ENCODE peak calls at places on chromosomes 16 and 17, in eight cellular contexts. S, Q, Z, K, H, L, P and N are unnamed samples.

GRCh38 chr16:1745181-1745899 is 26.0 kb downstream of the NME3 start:
- DNase-seq in H (no peak), L (no peak), K (peak; percentile 59), Z (no peak), P (no peak), Q (no peak), S (no peak), N (no peak)

GRCh38 chr17:57597531-57598453 is 147.3 kb downstream of the CCDC182 start:
- DNase-seq in P (peak; percentile 90), Z (peak; percentile 64), S (peak; percentile 72), K (peak; percentile 82), H (no peak), Q (no peak), L (peak; percentile 61), N (no peak)

GRCh38 chr16:30626230-30626629 is 16.0 kb upstream of the ZNF689 start:
- DNase-seq in S (no peak), L (no peak), Q (no peak), Z (no peak), K (no peak), H (no peak), P (no peak), N (no peak)

GRCh38 chr17:6677158-6677831 is 25.7 kb downstream of the C17orf100 start:
- DNase-seq in K (peak; percentile 3), H (no peak), L (no peak), Z (no peak), S (no peak), P (no peak), Q (no peak), N (no peak)

GRCh38 chr17:72004011-72004427 is 116.8 kb upstream of the SOX9 start:
- DNase-seq in Z (no peak), H (no peak), L (no peak), P (no peak), Q (no peak), S (no peak), K (no peak), N (no peak)

GRCh38 chr16:53207810-53208752 is 153.3 kb downstream of the CHD9 start:
- DNase-seq in L (peak; percentile 71), K (peak; percentile 83), P (peak; percentile 80), H (peak; percentile 4), S (peak; percentile 67), Q (no peak), Z (no peak), N (no peak)

GRCh38 chr17:13646411-13646810 is 44.7 kb upstream of the HS3ST3A1 start:
- DNase-seq in H (no peak), L (no peak), S (no peak), P (no peak), K (peak; percentile 28), Z (no peak), Q (no peak), N (no peak)

GRCh38 chr17:28258347-28258887 is 60.6 kb upstream of the TMEM97 start:
- DNase-seq in Q (no peak), K (no peak), L (no peak), H (no peak), S (peak; percentile 40), Z (no peak), P (no peak), N (no peak)

GRCh38 chr17:74870512-74870911 is 2.3 kb downstream of the FDXR start:
- DNase-seq in S (no peak), Q (peak; percentile 47), H (no peak), L (peak; percentile 97), P (no peak), K (peak; percentile 70), Z (peak; percentile 62), N (no peak)

GRCh38 chr17:66466933-66467367 is 164.5 kb downstream of the PRKCA start:
- DNase-seq in P (peak; percentile 26), H (no peak), S (no peak), L (peak; percentile 60), Z (peak; percentile 34), K (peak; percentile 100), Q (no peak), N (no peak)

GRCh38 chr16:82773018-82773417 is 146.2 kb downstream of the CDH13 start:
- DNase-seq in Q (no peak), L (no peak), K (peak; percentile 7), Z (no peak), P (no peak), H (no peak), S (no peak), N (no peak)

GRCh38 chr17:73616120-73616872 is 27.9 kb downstream of the SDK2 start:
- DNase-seq in Q (no peak), H (no peak), L (no peak), S (no peak), P (peak; percentile 30), K (no peak), Z (no peak), N (no peak)

GRCh38 chr17:75664099-75664549 is 2.8 kb downstream of the RECQL5 start:
- DNase-seq in Q (no peak), L (no peak), P (no peak), S (no peak), H (no peak), K (no peak), Z (no peak), N (no peak)

GRCh38 chr17:11628374-11628773 is 30.1 kb downstream of the DNAH9 start:
- DNase-seq in Q (no peak), S (no peak), P (peak; percentile 1), L (no peak), Z (no peak), H (no peak), K (no peak), N (no peak)

GRCh38 chr17:4658478-4659305 is 17.2 kb upstream of the ALOX15 start:
- DNase-seq in Z (no peak), H (no peak), K (peak; percentile 86), Q (no peak), L (no peak), P (no peak), S (no peak), N (no peak)

GRCh38 chr16:50747206-50747956 is 5.5 kb downstream of the CYLD start:
- DNase-seq in L (no peak), S (no peak), P (peak; percentile 33), H (peak; percentile 59), Q (no peak), K (no peak), Z (no peak), N (no peak)

DNA sequence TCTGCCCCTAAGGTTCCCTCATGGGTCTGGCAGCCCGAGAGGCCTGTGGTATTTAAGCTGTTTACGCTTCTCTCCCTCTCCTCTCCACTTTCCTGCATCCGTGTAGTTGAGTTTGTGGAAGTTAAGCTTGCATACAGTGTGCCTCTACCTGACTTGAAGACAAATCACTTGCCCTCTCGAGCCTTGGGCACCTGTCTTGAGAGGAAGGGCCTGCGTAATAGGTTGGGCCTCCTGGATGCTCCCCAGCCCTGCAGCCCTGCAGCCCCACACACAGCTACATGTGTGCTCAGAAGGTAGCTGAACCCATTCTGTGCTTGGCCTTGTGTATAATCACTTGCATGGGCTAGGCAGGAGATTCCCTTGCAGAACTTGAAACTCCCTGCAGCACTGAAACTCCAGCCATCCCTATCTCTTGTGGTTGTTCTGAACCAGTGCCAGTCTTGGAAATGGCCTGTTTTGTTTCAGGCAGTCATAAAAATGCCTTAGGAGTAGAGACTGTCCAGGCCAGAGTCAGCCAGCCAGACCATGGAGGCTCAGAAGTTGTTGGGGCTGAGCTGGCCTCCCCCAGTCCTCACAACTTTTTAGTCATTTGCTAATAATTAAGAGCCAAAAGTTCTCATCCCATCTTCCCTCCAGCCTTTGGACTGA is 134.6 kb downstream of the CLEC16A start:
- DNase-seq in H (no peak), K (peak; percentile 83), S (peak; percentile 72), P (no peak), Q (no peak), Z (no peak), L (no peak), N (no peak)
- H3K27ac ChIP-seq in H (no peak overlapping the region), K (peak overlapping the region; percentile 84), S (peak overlapping the region; percentile 73), P (no peak overlapping the region), Q (no peak overlapping the region), Z (no peak overlapping the region), L (no peak overlapping the region), N (no peak overlapping the region)

GRCh38 chr16:68091604-68092261 is 6.6 kb downstream of the NFATC3 start:
- DNase-seq in L (no peak), K (peak; percentile 72), Z (no peak), P (no peak), S (no peak), Q (no peak), H (no peak), N (no peak)
- H3K4me1 ChIP-seq in L (peaks cover 80% of the 10 kb centered on the region), K (peaks cover 2% of the 10 kb centered on the region), Z (peaks cover 75% of the 10 kb centered on the region), P (peaks cover 34% of the 10 kb centered on the region), S (peaks cover 4% of the 10 kb centered on the region), Q (peaks cover 87% of the 10 kb centered on the region), H (peaks cover 92% of the 10 kb centered on the region), N (peaks cover 44% of the 10 kb centered on the region)

GRCh38 chr17:81476097-81476496 is 36.5 kb downstream of the ACTG1 start:
- DNase-seq in H (no peak), Q (no peak), K (no peak), L (no peak), S (no peak), Z (no peak), P (no peak), N (no peak)

GRCh38 chr17:81476635-81477034 is 36.0 kb downstream of the ACTG1 start:
- DNase-seq in L (no peak), P (no peak), S (no peak), Z (no peak), K (no peak), Q (no peak), H (no peak), N (no peak)

GRCh38 chr17:81473019-81473418 is 39.6 kb downstream of the ACTG1 start:
- DNase-seq in P (no peak), H (no peak), K (no peak), L (peak; percentile 81), Z (no peak), Q (no peak), S (no peak), N (no peak)

GRCh38 chr17:81477173-81477572 is 35.4 kb downstream of the ACTG1 start:
- DNase-seq in P (no peak), Z (no peak), S (no peak), K (no peak), Q (no peak), H (no peak), L (no peak), N (no peak)

DNA sequence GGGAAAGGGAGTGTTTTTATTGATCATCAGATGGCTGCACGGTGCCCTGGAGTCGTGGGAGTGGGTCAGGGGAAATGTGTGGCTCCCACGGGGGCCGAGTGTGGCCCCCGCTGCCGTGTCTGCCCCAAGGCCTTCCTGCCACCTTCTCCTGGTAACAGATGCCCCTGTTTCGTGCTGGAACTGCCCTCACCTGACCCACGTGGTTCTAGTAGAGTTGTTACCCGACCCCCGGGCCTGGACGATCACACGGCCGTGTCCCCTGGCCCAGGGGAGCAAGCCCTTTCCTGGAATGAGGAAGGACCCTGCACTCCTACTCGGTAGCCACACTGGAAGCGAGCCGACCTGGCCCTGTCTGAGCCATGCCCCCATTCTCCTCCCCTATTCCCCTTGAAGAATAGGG is 37.6 kb downstream of the ACTG1 start:
- DNase-seq in H (no peak), Z (no peak), S (no peak), Q (no peak), L (no peak), K (no peak), P (no peak), N (no peak)
- H3K4me3 ChIP-seq in H (no peak overlapping the region), Z (no peak overlapping the region), S (no peak overlapping the region), Q (no peak overlapping the region), L (no peak overlapping the region), K (no peak overlapping the region), P (no peak overlapping the region), N (no peak overlapping the region)

DNA sequence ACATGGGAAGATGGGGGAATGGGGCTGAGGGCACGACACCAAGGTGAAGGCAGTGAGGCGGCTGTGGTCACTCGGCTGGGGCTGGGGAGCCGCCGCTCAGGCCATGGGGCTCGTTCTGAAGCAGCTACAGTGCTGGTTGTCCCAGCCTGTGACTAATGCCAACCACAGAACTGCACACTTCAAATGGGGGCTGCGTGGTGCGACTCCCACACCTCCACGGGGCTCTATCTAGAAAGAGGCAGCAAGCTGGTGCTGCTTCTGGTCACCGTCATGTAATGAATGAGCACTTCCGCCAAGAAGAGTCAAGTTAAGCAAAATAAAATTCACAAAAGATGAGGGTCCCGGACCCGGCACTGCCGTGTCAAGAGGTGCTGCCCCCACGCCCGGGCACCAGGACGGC is 20.0 kb downstream of the GALNS start:
- DNase-seq in Z (no peak), P (no peak), H (no peak), K (no peak), L (no peak), Q (no peak), S (no peak), N (no peak)
- H3K27ac ChIP-seq in Z (no peak overlapping the region), P (no peak overlapping the region), H (no peak overlapping the region), K (no peak overlapping the region), L (no peak overlapping the region), Q (no peak overlapping the region), S (no peak overlapping the region), N (no peak overlapping the region)